ENCODE peak calls at places on chromosomes 1 and 21, in four cellular contexts. W, Q, A and Y are unnamed samples.

GRCh38 chr1:9294910-9295636 is 2.4 kb downstream of the SPSB1 start:
- DNase-seq in W (no peak), Q (peak; percentile 73), A (no peak), Y (no peak)

GRCh38 chr1:20411196-20411980 is 74.6 kb downstream of the CAMK2N1 start:
- DNase-seq in W (no peak), A (peak; percentile 95), Q (peak; percentile 93), Y (no peak)

GRCh38 chr1:118223426-118223825 is 38.4 kb upstream of the SPAG17 start:
- DNase-seq in W (peak; percentile 16), Q (peak; percentile 45), A (no peak), Y (peak; percentile 20)

GRCh38 chr1:102098081-102098480 is 101.4 kb upstream of the OLFM3 start:
- DNase-seq in Q (no peak), A (no peak), W (no peak), Y (no peak)

GRCh38 chr1:32172621-32173245 is 6.7 kb upstream of the TXLNA start:
- DNase-seq in W (no peak), A (no peak), Q (peak; percentile 62), Y (no peak)

GRCh38 chr1:117575586-117576225 is 30.1 kb upstream of the TENT5C start:
- DNase-seq in W (no peak), A (no peak), Q (no peak), Y (no peak)

GRCh38 chr1:232854786-232855185 is 49.6 kb downstream of the MAP10 start:
- DNase-seq in W (no peak), A (no peak), Q (no peak), Y (no peak)

GRCh38 chr1:7650801-7651200 is 120.3 kb upstream of the VAMP3 start:
- DNase-seq in A (no peak), W (no peak), Q (no peak), Y (no peak)

GRCh38 chr1:102045752-102046151 is 49.0 kb upstream of the OLFM3 start:
- DNase-seq in Q (no peak), W (no peak), A (no peak), Y (no peak)

GRCh38 chr1:42968654-42969053 is 10.0 kb upstream of the SLC2A1 start:
- DNase-seq in W (no peak), A (no peak), Q (no peak), Y (no peak)

GRCh38 chr1:64920936-64921589 is 45.3 kb downstream of the JAK1 start:
- DNase-seq in A (peak; percentile 78), W (no peak), Q (peak; percentile 84), Y (peak; percentile 20)

GRCh38 chr1:2382621-2383361 is 8.6 kb downstream of the MORN1 start:
- DNase-seq in Q (peak; percentile 47), W (no peak), A (no peak), Y (peak; percentile 9)

GRCh38 chr1:58249371-58249728 is 297.2 kb downstream of the OMA1 start:
- DNase-seq in W (no peak), A (no peak), Q (no peak), Y (no peak)

GRCh38 chr1:65174585-65174984 is 26.6 kb downstream of the AK4 start:
- DNase-seq in Q (peak; percentile 97), A (peak; percentile 85), W (peak; percentile 59), Y (peak; percentile 92)

GRCh38 chr1:212699104-212699838 is 369 bp downstream of the BATF3 start:
- DNase-seq in W (peak; percentile 75), A (no peak), Q (peak; percentile 34), Y (no peak)

GRCh38 chr1:216331211-216331610 is 92.0 kb downstream of the USH2A start:
- DNase-seq in W (no peak), Q (no peak), A (no peak), Y (no peak)

GRCh38 chr1:40641601-40642242 is 23.8 kb downstream of the RIMS3 start:
- DNase-seq in A (no peak), Q (no peak), W (no peak), Y (no peak)

GRCh38 chr1:153679337-153680119 is 1.0 kb downstream of the NPR1 start:
- DNase-seq in Q (peak; percentile 12), W (no peak), A (no peak), Y (no peak)

GRCh38 chr1:63691672-63692425 is 82.0 kb upstream of the ROR1 start:
- DNase-seq in Q (peak; percentile 96), W (peak; percentile 67), A (peak; percentile 80), Y (peak; percentile 89)

GRCh38 chr1:7218210-7218832 is 433.1 kb downstream of the CAMTA1 start:
- DNase-seq in Q (peak; percentile 62), W (peak; percentile 60), A (no peak), Y (peak; percentile 72)

GRCh38 chr1:30706528-30706927 is 16.9 kb downstream of the MATN1 start:
- DNase-seq in W (no peak), Q (peak; percentile 52), A (no peak), Y (peak; percentile 17)

GRCh38 chr1:232382671-232383070 is 247.3 kb downstream of the SIPA1L2 start:
- DNase-seq in A (no peak), Q (peak; percentile 3), W (no peak), Y (no peak)

GRCh38 chr21:15441999-15442398 is 287.8 kb upstream of the USP25 start:
- DNase-seq in W (no peak), A (no peak), Q (no peak), Y (no peak)

GRCh38 chr1:27496604-27497155 is 6.7 kb upstream of the WASF2 start:
- DNase-seq in W (peak; percentile 30), Q (peak; percentile 58), A (no peak), Y (no peak)

GRCh38 chr21:25535811-25536210 is 71.5 kb downstream of the MRPL39 start:
- DNase-seq in Q (no peak), A (no peak), W (no peak), Y (no peak)

GRCh38 chr1:62336638-62337534 is 17.7 kb upstream of the KANK4 start:
- DNase-seq in A (no peak), W (no peak), Q (no peak), Y (no peak)

GRCh38 chr1:47694011-47694890 is 256.4 kb downstream of the FOXD2 start:
- DNase-seq in W (no peak), Q (no peak), A (no peak), Y (no peak)

GRCh38 chr1:67561704-67562113 is 123.3 kb upstream of the GADD45A start:
- DNase-seq in Q (peak; percentile 92), A (peak; percentile 69), W (peak; percentile 73), Y (peak; percentile 87)

GRCh38 chr21:45539796-45540600 is 2.2 kb downstream of the SLC19A1 start:
- DNase-seq in A (no peak), Q (no peak), W (no peak), Y (no peak)

GRCh38 chr1:111990026-111990877 is 784 bp upstream of the KCND3 start:
- DNase-seq in W (no peak), Q (peak; percentile 7), A (no peak), Y (no peak)

GRCh38 chr1:50959303-50959912 is 659 bp downstream of the FAF1 start:
- DNase-seq in A (no peak), W (peak; percentile 47), Q (peak; percentile 50), Y (peak; percentile 63)